ENCODE peak calls at places on chromosomes 11 and 22, in five cellular contexts. H is Panc1; Q is activated effector memory CD4-positive, alpha-beta T cell treated with Interleukin-2 at 50 U/mL for 16 hours; B is right cardiac atrium; T is NCI-H1105. K is an unnamed sample.

GRCh38 chr11:1336836-1337646 is 27.6 kb upstream of the TOLLIP start:
- DNase-seq in H (no peak), Q (peak), B (peak), T (no peak), K (no peak)

GRCh38 chr11:11806074-11806473 is 35.7 kb upstream of the USP47 start:
- DNase-seq in H (no peak), Q (no peak), B (no peak), T (no peak), K (no peak)

GRCh38 chr11:74949748-74950127 is 672 bp downstream of the SPCS2 start:
- DNase-seq in H (no peak), Q (no peak), B (no peak), T (peak), K (no peak)

GRCh38 chr11:70032470-70032795 is 45.7 kb upstream of the ANO1 start:
- DNase-seq in H (no peak), Q (no peak), B (no peak), T (no peak), K (no peak)

GRCh38 chr22:38383417-38383816 is 66.2 kb upstream of the CSNK1E start:
- DNase-seq in H (no peak), Q (no peak), B (no peak), T (no peak), K (no peak)

GRCh38 chr11:111299111-111300026 is 1.0 kb downstream of the POU2AF3 start:
- DNase-seq in H (no peak), Q (no peak), B (peak), T (no peak), K (peak)

GRCh38 chr22:27851974-27852713 is 50.6 kb upstream of the MN1 start:
- DNase-seq in H (no peak), Q (no peak), B (peak), T (no peak), K (no peak)

GRCh38 chr11:19679952-19680823 is 32.4 kb upstream of the NAV2 start:
- DNase-seq in H (peak), Q (no peak), B (peak), T (no peak), K (peak)

GRCh38 chr11:88103337-88104206 is 71.7 kb downstream of the RAB38 start:
- DNase-seq in H (peak), Q (peak), B (peak), T (peak), K (peak)

GRCh38 chr11:19183641-19184040 is 18.1 kb downstream of the CSRP3 start:
- DNase-seq in H (no peak), Q (no peak), B (no peak), T (no peak), K (no peak)

GRCh38 chr22:44589831-44590230 is 91.8 kb upstream of the RTL6 start:
- DNase-seq in H (no peak), Q (no peak), B (no peak), T (no peak), K (no peak)

GRCh38 chr11:113350646-113351045 is 36.3 kb downstream of the TTC12 start:
- DNase-seq in H (no peak), Q (no peak), B (no peak), T (no peak), K (no peak)

GRCh38 chr11:112150517-112150916 is 13.4 kb downstream of the IL18 start:
- DNase-seq in H (no peak), Q (no peak), B (no peak), T (no peak), K (no peak)

GRCh38 chr11:68959465-68960298 is 21.1 kb downstream of the MRGPRD start:
- DNase-seq in H (no peak), Q (no peak), B (no peak), T (no peak), K (no peak)

GRCh38 chr11:117950320-117950719 is 21.1 kb upstream of the TMPRSS13 start:
- DNase-seq in H (no peak), Q (peak), B (no peak), T (no peak), K (no peak)

GRCh38 chr11:13337986-13338436 is 60.4 kb downstream of the BMAL1 start:
- DNase-seq in H (no peak), Q (no peak), B (no peak), T (no peak), K (peak)

GRCh38 chr11:114315749-114316368 is 19.7 kb downstream of the NNMT start:
- DNase-seq in H (no peak), Q (no peak), B (no peak), T (no peak), K (no peak)

GRCh38 chr22:21659864-21660525 is 5.8 kb upstream of the PPIL2 start:
- DNase-seq in H (no peak), Q (no peak), B (peak), T (no peak), K (no peak)

GRCh38 chr11:87141980-87142514 is 104.3 kb downstream of the TMEM135 start:
- DNase-seq in H (no peak), Q (no peak), B (no peak), T (no peak), K (no peak)

GRCh38 chr11:127890026-127890611 is 697.2 kb downstream of the ETS1 start:
- DNase-seq in H (no peak), Q (no peak), B (no peak), T (no peak), K (no peak)

GRCh38 chr22:49470741-49471134 is 356.9 kb downstream of the BRD1 start:
- DNase-seq in H (no peak), Q (no peak), B (no peak), T (no peak), K (no peak)

GRCh38 chr22:37242395-37242918 is 1.6 kb downstream of the RAC2 start:
- DNase-seq in H (no peak), Q (peak), B (peak), T (no peak), K (peak)

GRCh38 chr22:31451709-31452571 is 37.7 kb downstream of the EIF4ENIF1 start:
- DNase-seq in H (peak), Q (no peak), B (no peak), T (no peak), K (peak)

GRCh38 chr11:96215094-96215782 is 127.8 kb downstream of the MAML2 start:
- DNase-seq in H (no peak), Q (peak), B (no peak), T (no peak), K (peak)

GRCh38 chr11:64585150-64585549 is 5.9 kb upstream of the SLC22A12 start:
- DNase-seq in H (no peak), Q (no peak), B (no peak), T (no peak), K (no peak)

GRCh38 chr22:37818397-37819099 is 4.6 kb upstream of the GALR3 start:
- DNase-seq in H (no peak), Q (peak), B (peak), T (peak), K (peak)

GRCh38 chr22:42780070-42780540 is 59.4 kb upstream of the A4GALT start:
- DNase-seq in H (peak), Q (peak), B (peak), T (peak), K (peak)

GRCh38 chr11:2461253-2462091 is 16.7 kb downstream of the KCNQ1 start:
- DNase-seq in H (no peak), Q (no peak), B (peak), T (no peak), K (no peak)

GRCh38 chr22:48263791-48264351 is 1501.4 kb downstream of the TBC1D22A start:
- DNase-seq in H (no peak), Q (no peak), B (no peak), T (peak), K (no peak)

GRCh38 chr11:60905551-60906113 is 753 bp downstream of the PRPF19 start:
- DNase-seq in H (no peak), Q (no peak), B (no peak), T (no peak), K (no peak)

GRCh38 chr22:35728639-35729308 is 11.1 kb downstream of the APOL5 start:
- DNase-seq in H (no peak), Q (no peak), B (no peak), T (peak), K (no peak)

GRCh38 chr22:39115976-39116621 is 19.1 kb downstream of the APOBEC3H start:
- DNase-seq in H (no peak), Q (no peak), B (no peak), T (no peak), K (no peak)

GRCh38 chr11:11230802-11231562 is 122.1 kb downstream of the CSNK2A3 start:
- DNase-seq in H (no peak), Q (no peak), B (no peak), T (no peak), K (no peak)

GRCh38 chr22:26610072-26610958 is 7.5 kb downstream of the CRYBB1 start:
- DNase-seq in H (no peak), Q (peak), B (no peak), T (no peak), K (peak)

GRCh38 chr11:124608146-124608545 is 3.1 kb upstream of the PANX3 start:
- DNase-seq in H (no peak), Q (no peak), B (no peak), T (no peak), K (no peak)

GRCh38 chr22:46652930-46653331 is 32.7 kb downstream of the GRAMD4 start:
- DNase-seq in H (no peak), Q (no peak), B (no peak), T (no peak), K (peak)

GRCh38 chr11:121367434-121367833 is 74.9 kb downstream of the SC5D start:
- DNase-seq in H (no peak), Q (no peak), B (no peak), T (no peak), K (peak)

GRCh38 chr11:45537617-45538016 is 127.8 kb downstream of the CHST1 start:
- DNase-seq in H (no peak), Q (no peak), B (no peak), T (no peak), K (no peak)

GRCh38 chr22:46895753-46896152 is 133.3 kb downstream of the TBC1D22A start:
- DNase-seq in H (no peak), Q (no peak), B (no peak), T (no peak), K (no peak)

K was measured in brain microvascular endothelial cell.